ENCODE peak calls at places on chromosomes 4 and X, in seven cellular contexts. O is right lobe of liver, T is neural crest cell, Y is AG09309, U is mesothelial cell of epicardium, N is pancreas, Q is GM13976. D is an unnamed sample.

GRCh38 chr4:47372561-47372960 is 90.9 kb downstream of the COMMD8 start:
- DNase-seq in O (no peak), T (no peak), Y (no peak), U (no peak), N (no peak), Q (no peak), D (no peak)

GRCh38 chr4:141713771-141714445 is 77.5 kb downstream of the IL15 start:
- DNase-seq in O (no peak), T (no peak), Y (peak), U (no peak), N (no peak), Q (no peak), D (no peak)

GRCh38 chr4:54224960-54225670 is 4.0 kb upstream of the PDGFRA start:
- DNase-seq in O (no peak), T (no peak), Y (no peak), U (no peak), N (no peak), Q (no peak), D (no peak)

GRCh38 chr4:26233350-26233749 is 87.5 kb upstream of the RBPJ start:
- DNase-seq in O (no peak), T (no peak), Y (no peak), U (no peak), N (no peak), Q (no peak), D (no peak)

GRCh38 chr4:40662962-40663604 is 33.4 kb upstream of the RBM47 start:
- DNase-seq in O (peak), T (no peak), Y (peak), U (no peak), N (no peak), Q (peak), D (peak)

GRCh38 chr4:175998782-175999181 is 66.9 kb upstream of the WDR17 start:
- DNase-seq in O (no peak), T (peak), Y (no peak), U (no peak), N (no peak), Q (no peak), D (no peak)

GRCh38 chr4:41525129-41525528 is 12.8 kb upstream of the LIMCH1 start:
- DNase-seq in O (no peak), T (no peak), Y (no peak), U (no peak), N (no peak), Q (no peak), D (no peak)

GRCh38 chr4:152776352-152776751 is 3.2 kb downstream of the TIGD4 start:
- DNase-seq in O (no peak), T (no peak), Y (no peak), U (no peak), N (no peak), Q (no peak), D (no peak)

GRCh38 chrX:73821921-73822559 is 259.0 kb downstream of the CHIC1 start:
- DNase-seq in O (no peak), T (no peak), Y (no peak), U (no peak), N (no peak), Q (no peak), D (no peak)

DNA sequence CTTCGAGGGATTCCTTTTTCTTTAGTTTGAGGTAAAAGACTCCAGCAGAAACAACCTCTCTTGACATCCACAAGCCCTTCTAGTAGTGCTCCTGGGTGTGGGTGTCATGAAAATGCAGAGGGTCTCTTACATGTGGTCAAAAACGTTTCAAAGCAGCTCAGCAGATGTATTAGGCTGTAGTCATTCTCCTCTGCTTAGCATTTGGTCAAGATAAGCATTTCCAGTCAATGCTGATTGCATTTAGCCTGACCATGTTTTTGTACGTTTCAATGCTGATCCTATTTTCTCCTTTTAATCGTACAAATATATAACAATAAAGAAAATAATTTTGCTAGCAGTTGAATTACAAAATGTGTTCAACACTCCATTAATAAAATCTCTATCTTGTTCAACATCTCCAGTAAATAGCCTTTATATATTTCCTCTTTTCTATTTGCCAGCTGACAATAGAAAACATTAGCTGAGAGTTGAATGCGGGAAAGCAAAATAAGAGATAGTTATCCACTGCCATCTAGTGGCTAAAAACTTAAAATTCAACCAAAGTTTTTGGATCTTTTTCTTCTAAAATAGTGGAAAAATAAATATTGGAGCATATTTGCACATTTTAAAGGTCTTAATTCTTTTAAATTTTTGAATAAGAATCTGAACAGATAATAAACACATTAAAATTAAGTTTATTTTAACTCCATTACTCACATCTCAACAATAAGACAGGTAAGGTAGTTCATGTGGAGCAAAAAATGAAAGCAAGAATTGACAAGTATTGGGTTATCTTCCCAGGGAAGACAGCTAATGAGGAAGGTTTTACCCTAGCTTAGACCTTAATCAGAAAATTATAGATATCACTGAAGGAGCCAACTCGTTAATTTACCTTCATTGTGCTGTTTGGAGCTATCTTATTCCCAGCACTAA is 15.2 kb upstream of the PACRGL start:
- DNase-seq in O (no peak), T (no peak), Y (no peak), U (no peak), N (no peak), Q (peak), D (peak)
- TF ChIP-seq CTCF in O (peak), T (peak), Y (peak), U (peak), N (peak), Q (peak), D (peak)

GRCh38 chr4:10623862-10624261 is 60.7 kb downstream of the CLNK start:
- DNase-seq in O (no peak), T (no peak), Y (no peak), U (no peak), N (no peak), Q (no peak), D (no peak)

GRCh38 chr4:10620935-10621488 is 63.6 kb downstream of the CLNK start:
- DNase-seq in O (no peak), T (no peak), Y (no peak), U (no peak), N (no peak), Q (no peak), D (no peak)

GRCh38 chr4:10623241-10623640 is 61.3 kb downstream of the CLNK start:
- DNase-seq in O (no peak), T (no peak), Y (no peak), U (no peak), N (no peak), Q (no peak), D (no peak)

GRCh38 chr4:10625130-10625529 is 59.4 kb downstream of the CLNK start:
- DNase-seq in O (no peak), T (no peak), Y (no peak), U (no peak), N (no peak), Q (no peak), D (no peak)

DNA sequence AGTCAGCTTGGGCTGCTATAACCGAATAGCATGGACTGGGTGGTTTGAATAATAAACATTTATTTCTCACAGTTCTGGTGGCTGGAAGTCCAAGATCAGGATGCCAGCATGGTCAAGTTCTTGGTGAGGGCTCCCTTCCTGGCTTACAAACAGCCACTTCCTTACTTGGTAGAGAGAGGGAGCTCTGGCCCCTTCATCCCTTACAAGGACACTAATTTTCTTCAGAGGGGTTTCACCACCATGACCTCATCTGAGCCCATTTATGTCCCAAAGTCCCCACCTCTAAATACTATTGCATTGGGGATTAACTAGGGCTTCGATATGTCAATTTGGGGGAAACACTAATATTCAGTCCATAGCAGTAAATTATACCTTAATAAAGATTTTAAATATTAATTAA is 61.8 kb downstream of the CLNK start:
- DNase-seq in O (no peak), T (no peak), Y (no peak), U (no peak), N (no peak), Q (peak), D (peak)
- TF ChIP-seq CTCF in O (peak), T (peak), Y (no peak), U (no peak), N (no peak), Q (peak), D (peak)

DNA sequence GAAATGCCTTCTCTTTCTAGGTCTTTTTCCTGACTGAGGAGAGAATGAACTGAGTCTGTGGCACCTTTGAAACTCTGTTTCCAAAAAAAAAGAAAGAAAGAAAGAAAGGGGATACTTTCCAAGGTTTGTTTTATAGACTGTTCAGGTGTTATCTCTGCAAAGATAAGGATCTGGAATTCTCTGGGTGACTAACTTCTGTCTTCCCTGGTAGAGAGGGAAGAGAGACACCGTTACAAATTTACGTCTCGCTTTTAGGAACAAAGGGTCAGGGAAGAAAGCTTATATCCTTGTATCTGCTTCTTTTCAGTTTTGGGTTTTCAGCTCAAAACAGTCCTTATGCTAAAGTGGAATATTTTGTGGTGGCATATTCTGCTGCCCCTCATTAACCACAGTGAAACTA is 314.1 kb downstream of the RAPGEF2 start:
- DNase-seq in O (no peak), T (no peak), Y (no peak), U (no peak), N (no peak), Q (no peak), D (no peak)
- TF ChIP-seq CTCF in O (no peak), T (no peak), Y (no peak), U (no peak), N (no peak), Q (no peak), D (no peak)

GRCh38 chr4:72945719-72946336 is 123.7 kb downstream of the COX18 start:
- DNase-seq in O (no peak), T (no peak), Y (no peak), U (no peak), N (no peak), Q (no peak), D (no peak)

GRCh38 chr4:72948080-72948479 is 121.4 kb downstream of the COX18 start:
- DNase-seq in O (no peak), T (no peak), Y (no peak), U (no peak), N (no peak), Q (no peak), D (no peak)

GRCh38 chr4:72954811-72955210 is 114.7 kb downstream of the COX18 start:
- DNase-seq in O (no peak), T (no peak), Y (peak), U (no peak), N (no peak), Q (no peak), D (no peak)

GRCh38 chr4:72951628-72952027 is 117.9 kb downstream of the COX18 start:
- DNase-seq in O (no peak), T (no peak), Y (no peak), U (no peak), N (no peak), Q (no peak), D (no peak)

GRCh38 chr4:72951147-72951546 is 118.4 kb downstream of the COX18 start:
- DNase-seq in O (no peak), T (no peak), Y (no peak), U (no peak), N (no peak), Q (no peak), D (no peak)
- TF ChIP-seq CTCF in O (peak), T (peak), Y (peak), U (peak), N (no peak), Q (no peak), D (no peak)

GRCh38 chr4:17120761-17121160 is 222.3 kb upstream of the LDB2 start:
- DNase-seq in O (no peak), T (no peak), Y (no peak), U (no peak), N (no peak), Q (no peak), D (no peak)

GRCh38 chr4:17111436-17111835 is 213.0 kb upstream of the LDB2 start:
- DNase-seq in O (no peak), T (no peak), Y (no peak), U (no peak), N (no peak), Q (no peak), D (no peak)

GRCh38 chr4:17111959-17112659 is 213.7 kb upstream of the LDB2 start:
- DNase-seq in O (no peak), T (peak), Y (no peak), U (no peak), N (no peak), Q (peak), D (peak)

GRCh38 chr4:17117746-17118145 is 219.3 kb upstream of the LDB2 start:
- DNase-seq in O (no peak), T (no peak), Y (no peak), U (no peak), N (no peak), Q (no peak), D (no peak)

DNA sequence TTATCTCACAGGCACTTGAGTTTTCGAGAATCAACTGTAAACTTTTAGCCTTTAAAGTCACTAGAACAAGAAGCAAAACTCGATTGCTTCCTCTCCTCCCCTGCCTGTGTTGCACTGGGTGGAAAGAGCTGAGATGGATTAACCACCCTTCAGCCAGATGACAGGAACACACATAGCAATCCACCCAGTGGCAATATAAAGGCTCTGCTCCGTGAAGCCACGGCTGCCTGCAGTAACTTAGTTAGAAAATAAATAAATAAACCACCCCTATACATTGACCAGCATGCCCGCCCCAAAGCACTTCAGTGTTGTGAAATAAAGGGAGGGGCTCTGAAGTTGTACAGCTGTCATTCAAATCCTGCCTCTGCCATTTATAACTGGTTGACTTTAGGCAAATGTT is 217.1 kb upstream of the LDB2 start:
- DNase-seq in O (no peak), T (no peak), Y (no peak), U (no peak), N (no peak), Q (no peak), D (no peak)
- TF ChIP-seq CTCF in O (no peak), T (no peak), Y (no peak), U (no peak), N (no peak), Q (no peak), D (no peak)

DNA sequence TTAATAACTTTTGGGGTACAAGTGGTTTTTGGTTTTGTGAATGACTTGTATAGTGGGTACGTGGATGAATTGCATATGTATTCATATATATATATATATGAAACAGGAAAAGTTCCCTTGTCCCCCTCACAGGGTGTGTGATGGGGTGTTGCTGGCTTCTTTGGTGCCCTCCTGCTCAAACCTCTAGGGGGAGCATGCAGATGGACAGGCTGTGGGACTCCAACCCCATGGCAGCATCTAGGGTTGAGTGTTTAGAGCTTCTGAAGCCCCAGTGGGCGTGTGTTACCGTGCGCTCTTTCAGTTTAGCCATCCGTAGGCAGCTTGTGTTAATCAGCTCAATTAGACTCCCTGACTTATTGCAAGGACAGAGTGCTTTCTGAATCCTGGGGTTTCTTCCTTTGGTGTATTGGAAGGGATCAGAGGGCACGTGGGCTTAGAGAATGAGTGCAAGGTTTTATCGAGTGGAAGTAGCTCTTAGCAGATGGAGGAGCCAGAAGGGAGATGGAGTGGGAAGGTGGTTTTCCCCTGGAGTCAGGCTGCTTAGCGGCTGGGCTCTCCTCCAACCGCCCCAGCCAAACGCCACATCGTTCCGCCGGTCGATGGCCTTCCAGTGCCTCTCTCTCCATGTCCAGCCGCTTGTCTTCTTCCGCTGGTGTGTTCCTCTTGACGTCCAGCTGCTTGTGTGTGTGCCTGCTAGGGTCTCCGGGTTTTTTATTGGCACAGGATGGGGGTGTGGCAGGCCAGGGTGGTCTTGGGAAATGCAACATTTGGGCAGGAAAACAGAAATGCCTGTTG is 674.4 kb upstream of the LCORL start:
- DNase-seq in O (no peak), T (no peak), Y (no peak), U (no peak), N (no peak), Q (no peak), D (no peak)
- TF ChIP-seq CTCF in O (no peak), T (no peak), Y (peak), U (no peak), N (no peak), Q (no peak), D (no peak)